ENCODE peak calls at places on chromosomes 5 and 9, in seven cellular contexts. U is H9; Z is iris pigment epithelial cell; C is GM04503; Y is lower lobe of right lung; R is stimulated activated CD8-positive, alpha-beta memory T cell treated with anti-CD3 and anti-CD28 coated beads, Interleukin-12 subunit alpha, Interleukin-12 subunit beta, amount 100 ng/mL, for 1 hour; W is pancreas. J is an unnamed sample.

GRCh38 chr5:117590944-117591343 is 1016.3 kb upstream of the SEMA6A start:
- DNase-seq in Z (peak; percentile 3), W (no peak), C (no peak), U (no peak), Y (no peak), R (no peak), J (no peak)

GRCh38 chr5:30765227-30765626 is 428.3 kb upstream of the CDH6 start:
- DNase-seq in U (no peak), R (no peak), Y (no peak), Z (peak; percentile 73), W (no peak), C (no peak), J (no peak)

GRCh38 chr5:140073296-140073695 is 30.2 kb upstream of the NRG2 start:
- DNase-seq in C (no peak), U (no peak), Y (no peak), Z (peak; percentile 3), W (no peak), R (no peak), J (no peak)

GRCh38 chr9:127249877-127250276 is 14.7 kb upstream of the GARNL3 start:
- DNase-seq in Y (no peak), U (no peak), Z (no peak), W (no peak), C (no peak), R (no peak), J (no peak)

GRCh38 chr5:174425271-174425963 is 299.0 kb upstream of the MSX2 start:
- DNase-seq in Y (no peak), U (no peak), R (no peak), W (no peak), Z (no peak), C (no peak), J (no peak)

GRCh38 chr9:93154293-93154903 is 20.3 kb upstream of the NINJ1 start:
- DNase-seq in W (no peak), R (no peak), Y (no peak), U (peak; percentile 87), Z (no peak), C (no peak), J (peak; percentile 52)

GRCh38 chr5:173629628-173630027 is 13.2 kb upstream of the BOD1 start:
- DNase-seq in Y (no peak), R (no peak), C (no peak), U (peak; percentile 79), Z (no peak), W (no peak), J (no peak)

GRCh38 chr5:42666821-42667325 is 89.7 kb upstream of the CCDC152 start:
- DNase-seq in C (no peak), R (no peak), Y (no peak), Z (no peak), W (no peak), U (no peak), J (no peak)

GRCh38 chr5:6435356-6435755 is 13.3 kb upstream of the UBE2QL1 start:
- DNase-seq in C (no peak), Z (peak; percentile 12), W (no peak), U (peak; percentile 81), R (no peak), Y (no peak), J (no peak)

GRCh38 chr5:139711852-139712171 is 63.7 kb downstream of the CXXC5 start:
- DNase-seq in Y (no peak), W (peak; percentile 77), C (no peak), R (no peak), Z (no peak), U (no peak), J (no peak)

J was measured in activated CD8-positive, alpha-beta T cell treated with anti-CD3 and anti-CD28 coated beads, Interleukin-2, amount 10 ng/mL, durations not matched to agents 7 days and 5 days.